ENCODE peak calls at places on chromosomes 16 and 17, in nine cellular contexts. W is foreskin fibroblast; X is OCI-LY7; H is spleen; K is left ventricle myocardium inferior; D is CD4-positive, alpha-beta memory T cell; E is cardiac fibroblast; N is mesendoderm; L is HCT116. V is an unnamed sample.

GRCh38 chr16:15660203-15660601 is 10.2 kb downstream of the NDE1 start:
- DNase-seq in E (no peak), D (no peak), X (no peak), W (no peak), H (peak; percentile 10), L (no peak), N (no peak), K (no peak), V (no peak)

GRCh38 chr17:56648814-56649213 is 55.3 kb downstream of the NOG start:
- DNase-seq in W (no peak), K (no peak), X (no peak), D (no peak), N (no peak), L (no peak), H (no peak), E (no peak), V (no peak)

GRCh38 chr17:7361906-7362305 is 7.0 kb downstream of the TMEM95 start:
- DNase-seq in E (no peak), N (no peak), H (no peak), X (no peak), K (no peak), W (no peak), L (no peak), D (no peak), V (no peak)

GRCh38 chr16:51880776-51881175 is 666.2 kb downstream of the TOX3 start:
- DNase-seq in W (peak; percentile 81), N (no peak), L (no peak), X (no peak), H (no peak), D (no peak), E (peak; percentile 67), K (no peak), V (peak; percentile 46)

GRCh38 chr17:43768382-43768781 is 9.8 kb upstream of the SOST start:
- DNase-seq in L (no peak), K (peak; percentile 75), H (peak; percentile 75), W (no peak), D (no peak), E (no peak), N (no peak), X (peak; percentile 58), V (no peak)

GRCh38 chr16:324451-325334 is 27.8 kb downstream of the AXIN1 start:
- DNase-seq in W (no peak), H (peak; percentile 90), L (no peak), D (peak; percentile 88), X (peak; percentile 14), K (peak; percentile 33), N (no peak), E (no peak), V (no peak)

GRCh38 chr17:42018339-42018738 is 1.1 kb upstream of the DNAJC7 start:
- DNase-seq in K (no peak), N (peak; percentile 73), L (no peak), W (no peak), D (no peak), H (peak; percentile 31), E (no peak), X (no peak), V (no peak)

GRCh38 chr16:73037845-73038570 is 9.9 kb downstream of the ZFHX3 start:
- DNase-seq in K (no peak), D (no peak), E (no peak), N (no peak), W (no peak), L (no peak), X (no peak), H (no peak), V (no peak)

GRCh38 chr16:30893082-30893743 is 664 bp downstream of the BCL7C start:
- DNase-seq in X (no peak), L (no peak), E (no peak), H (peak; percentile 88), D (no peak), W (peak; percentile 16), N (no peak), K (no peak), V (no peak)

GRCh38 chr16:13453938-13454553 is 465.9 kb upstream of the ERCC4 start:
- DNase-seq in W (peak; percentile 76), H (no peak), L (peak; percentile 4), K (no peak), N (peak; percentile 57), X (peak; percentile 72), D (no peak), E (no peak), V (no peak)

GRCh38 chr17:51119415-51120356 is 982 bp downstream of the SPAG9 start:
- DNase-seq in N (peak; percentile 86), H (peak; percentile 92), X (peak; percentile 75), D (peak; percentile 29), K (peak; percentile 41), L (peak; percentile 38), E (peak; percentile 51), W (peak; percentile 54), V (no peak)

GRCh38 chr17:74852237-74853047 is 7.2 kb downstream of the GRIN2C start:
- DNase-seq in K (no peak), X (peak; percentile 79), W (peak; percentile 42), H (no peak), E (peak; percentile 13), L (peak; percentile 27), N (peak; percentile 95), D (peak; percentile 60), V (no peak)

GRCh38 chr16:81610144-81610842 is 165.7 kb downstream of the CMIP start:
- DNase-seq in H (no peak), N (no peak), D (no peak), L (no peak), X (no peak), E (peak; percentile 84), K (peak; percentile 81), W (peak; percentile 93), V (no peak)

GRCh38 chr16:88779406-88780099 is 5.5 kb downstream of the PIEZO1 start:
- DNase-seq in N (no peak), W (no peak), K (peak; percentile 60), D (no peak), E (peak; percentile 61), H (no peak), L (no peak), X (no peak), V (no peak)

GRCh38 chr16:88783391-88784073 is 1.5 kb downstream of the PIEZO1 start:
- DNase-seq in X (peak; percentile 51), D (no peak), N (no peak), H (peak; percentile 81), L (no peak), E (peak; percentile 52), W (peak; percentile 49), K (no peak), V (no peak)

GRCh38 chr16:88780100-88781062 is 4.6 kb downstream of the PIEZO1 start:
- DNase-seq in H (peak; percentile 73), E (no peak), N (no peak), D (no peak), K (no peak), W (no peak), X (no peak), L (no peak), V (no peak)

GRCh38 chr16:88782454-88783390 is 2.3 kb downstream of the PIEZO1 start:
- DNase-seq in H (peak; percentile 80), X (peak; percentile 44), D (no peak), W (peak; percentile 94), L (peak; percentile 48), E (peak; percentile 40), K (no peak), N (no peak), V (no peak)

DNA sequence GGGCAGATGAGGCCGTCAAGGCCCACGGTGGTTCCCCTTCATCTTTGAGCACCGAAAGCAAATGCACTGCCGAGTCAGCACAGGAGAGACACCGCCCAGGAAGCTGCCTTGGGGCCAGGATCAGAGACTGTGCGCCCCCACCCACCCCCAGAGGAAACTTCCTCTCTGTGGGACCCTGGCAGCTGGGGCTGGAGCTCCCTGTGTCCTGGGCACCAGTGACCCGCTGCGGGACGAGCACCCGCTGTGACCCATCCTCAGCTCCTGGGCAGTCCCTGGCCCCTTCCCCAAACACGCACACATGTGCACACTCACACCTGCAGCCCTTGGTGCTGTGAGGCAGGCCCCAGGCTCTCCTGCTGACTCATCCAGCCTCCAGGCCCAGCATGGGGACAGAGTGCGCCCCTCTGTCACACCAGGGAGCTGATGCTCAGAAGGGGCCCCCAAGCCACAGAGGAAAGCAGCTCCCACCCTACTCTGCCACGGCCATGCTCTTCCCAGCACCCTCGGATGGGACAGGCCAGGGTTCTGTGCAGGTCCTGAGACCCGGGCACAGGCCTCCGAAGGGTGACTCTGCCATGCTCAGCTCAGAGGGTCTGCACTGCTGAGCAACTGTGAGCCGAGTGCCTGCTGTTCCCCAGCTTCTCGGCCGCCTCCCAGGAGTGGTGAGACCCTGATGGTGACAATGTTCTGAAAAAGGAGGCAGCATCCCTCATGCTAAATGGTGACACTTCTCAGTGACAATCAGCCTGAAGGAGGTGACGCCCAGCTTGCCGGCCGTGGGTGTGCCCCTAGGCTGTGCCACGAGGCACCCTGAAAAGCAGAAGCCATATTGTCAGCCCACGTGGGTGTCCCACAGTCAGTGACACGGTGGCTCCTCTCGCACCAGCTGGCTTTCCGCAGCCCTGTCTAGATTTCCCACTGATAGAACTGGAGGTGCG is 3.6 kb downstream of the PIEZO1 start:
- DNase-seq in L (no peak), H (peak; percentile 92), K (no peak), W (no peak), N (no peak), E (no peak), X (peak; percentile 58), D (peak; percentile 73), V (no peak)
- H3K4me3 ChIP-seq in L (no peak overlapping the region), H (no peak overlapping the region), K (peak overlapping the region; percentile 14), W (no peak overlapping the region), N (no peak overlapping the region), E (no peak overlapping the region), X (peak overlapping the region; percentile 33), D (no peak overlapping the region), V (peak overlapping the region; percentile 79)

DNA sequence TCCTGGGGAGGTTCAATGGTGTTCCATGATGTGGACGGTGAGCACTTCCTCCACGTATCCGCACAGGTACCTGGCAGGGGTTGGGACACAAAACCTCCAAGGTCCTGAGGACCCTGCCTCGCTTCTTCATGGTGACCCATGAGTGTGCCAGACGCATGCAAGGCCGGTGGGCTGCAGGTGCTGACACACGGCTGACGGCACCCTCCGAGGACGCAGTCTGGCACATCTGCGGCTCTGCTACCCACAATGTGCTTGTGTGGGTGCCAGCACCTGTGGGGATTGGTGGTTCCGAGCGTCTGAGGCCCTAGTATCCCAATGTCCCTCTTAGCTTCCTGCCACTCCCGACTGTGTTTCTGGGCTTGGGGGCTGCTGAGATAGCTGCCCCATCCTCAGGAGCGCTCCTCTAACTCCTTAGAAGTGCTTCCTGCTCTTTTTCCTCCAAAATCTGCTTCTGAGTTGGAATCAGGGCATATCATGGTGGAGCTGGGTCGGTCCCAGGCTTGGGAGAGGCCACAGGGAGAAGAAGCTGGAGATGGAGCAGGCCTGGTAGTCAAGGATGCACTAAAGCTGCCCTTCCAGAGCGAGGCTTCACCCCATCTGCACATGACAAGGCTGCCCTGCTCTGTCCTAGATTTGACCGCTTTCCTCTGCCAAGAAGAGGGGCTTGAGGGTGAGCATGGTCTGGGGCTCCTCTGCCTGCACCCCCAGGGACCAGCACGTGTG is 1.6 kb downstream of the CYGB start:
- DNase-seq in X (no peak), K (no peak), D (no peak), H (no peak), N (no peak), W (no peak), E (no peak), L (no peak), V (no peak)
- H3K4me3 ChIP-seq in X (no peak overlapping the region), K (peak overlapping the region; percentile 73), D (no peak overlapping the region), H (no peak overlapping the region), N (no peak overlapping the region), W (no peak overlapping the region), E (peak overlapping the region; percentile 66), L (no peak overlapping the region), V (no peak overlapping the region)

GRCh38 chr16:1724491-1724890 is 18.5 kb downstream of the MAPK8IP3 start:
- DNase-seq in D (no peak), W (no peak), X (no peak), E (no peak), L (no peak), N (no peak), K (no peak), H (no peak), V (no peak)
- H3K4me3 ChIP-seq in D (no peak overlapping the region), W (no peak overlapping the region), X (no peak overlapping the region), E (no peak overlapping the region), L (no peak overlapping the region), N (no peak overlapping the region), K (no peak overlapping the region), H (no peak overlapping the region), V (no peak overlapping the region)

GRCh38 chr16:58464047-58464915 is 35.7 kb upstream of the NDRG4 start:
- DNase-seq in W (peak; percentile 27), L (no peak), N (no peak), E (no peak), D (no peak), H (peak; percentile 70), X (no peak), K (peak; percentile 53), V (no peak)
- H3K4me3 ChIP-seq in W (no peak overlapping the region), L (no peak overlapping the region), N (peak overlapping the region; percentile 20), E (peak overlapping the region; percentile 19), D (no peak overlapping the region), H (peak overlapping the region; percentile 46), X (peak overlapping the region; percentile 56), K (peak overlapping the region; percentile 79), V (no peak overlapping the region)